ENCODE peak calls at places on chromosome 20, in four cellular contexts. R is astrocyte of the cerebellum, W is pancreas, I is nephron progenitor cell. Y is an unnamed sample.

GRCh38 chr20:20743511-20744169 is 31.2 kb upstream of the RALGAPA2 start:
- DNase-seq in I (no peak), R (no peak), W (peak; percentile 20), Y (peak; percentile 24)

GRCh38 chr20:10448270-10449156 is 13.4 kb downstream of the SLX4IP start:
- DNase-seq in W (no peak), I (no peak), R (no peak), Y (no peak)

GRCh38 chr20:46562373-46563169 is 12.1 kb upstream of the OCSTAMP start:
- DNase-seq in R (peak; percentile 5), I (peak; percentile 78), W (peak; percentile 52), Y (peak; percentile 83)

GRCh38 chr20:15582146-15582776 is 991.0 kb downstream of the KIF16B start:
- DNase-seq in R (no peak), I (no peak), W (no peak), Y (no peak)

GRCh38 chr20:37755665-37756064 is 61.8 kb downstream of the CTNNBL1 start:
- DNase-seq in R (no peak), W (no peak), I (peak; percentile 12), Y (no peak)

GRCh38 chr20:44943828-44944227 is 16.4 kb downstream of the TOMM34 start:
- DNase-seq in R (no peak), I (no peak), W (no peak), Y (no peak)

GRCh38 chr20:7967199-7967844 is 27.1 kb upstream of the HAO1 start:
- DNase-seq in I (no peak), W (no peak), R (peak; percentile 40), Y (no peak)

GRCh38 chr20:50433001-50433400 is 77.2 kb upstream of the PTPN1 start:
- DNase-seq in I (no peak), R (no peak), W (no peak), Y (no peak)

GRCh38 chr20:46433051-46433450 is 26.6 kb upstream of the ELMO2 start:
- DNase-seq in W (no peak), R (no peak), I (no peak), Y (no peak)

GRCh38 chr20:25014816-25015215 is 22.3 kb upstream of the APMAP start:
- DNase-seq in I (no peak), R (no peak), W (peak; percentile 14), Y (no peak)

GRCh38 chr20:53655909-53656652 is 62.4 kb upstream of the ZNF217 start:
- DNase-seq in W (no peak), I (no peak), R (no peak), Y (peak; percentile 18)

GRCh38 chr20:62405981-62406513 is 1.0 kb downstream of the CABLES2 start:
- DNase-seq in R (no peak), W (no peak), I (no peak), Y (no peak)

GRCh38 chr20:50333131-50333530 is 142.5 kb downstream of the CEBPB start:
- DNase-seq in R (no peak), I (no peak), W (no peak), Y (no peak)

GRCh38 chr20:37810027-37810426 is 92.9 kb upstream of the VSTM2L start:
- DNase-seq in R (no peak), I (no peak), W (no peak), Y (no peak)

GRCh38 chr20:17626217-17627007 is 55.6 kb downstream of the RRBP1 start:
- DNase-seq in W (peak; percentile 65), R (no peak), I (no peak), Y (no peak)

GRCh38 chr20:15889073-15889923 is 684.0 kb downstream of the KIF16B start:
- DNase-seq in R (no peak), W (no peak), I (no peak), Y (no peak)

GRCh38 chr20:11204926-11205768 is 531.3 kb upstream of the JAG1 start:
- DNase-seq in R (peak; percentile 45), I (peak; percentile 51), W (peak; percentile 67), Y (peak; percentile 24)

GRCh38 chr20:34538671-34539123 is 19.8 kb upstream of the MAP1LC3A start:
- DNase-seq in R (no peak), I (peak; percentile 59), W (peak; percentile 37), Y (peak; percentile 71)

GRCh38 chr20:22827916-22828315 is 207.2 kb upstream of the SSTR4 start:
- DNase-seq in R (no peak), W (no peak), I (no peak), Y (no peak)

GRCh38 chr20:61317966-61318520 is 66.0 kb downstream of the CDH4 start:
- DNase-seq in W (no peak), R (no peak), I (no peak), Y (no peak)

GRCh38 chr20:5127859-5128409 is 1.1 kb downstream of the CDS2 start:
- DNase-seq in I (no peak), W (no peak), R (no peak), Y (no peak)

GRCh38 chr20:57661201-57662027 is 41.2 kb upstream of the ZBP1 start:
- DNase-seq in I (peak; percentile 2), W (no peak), R (no peak), Y (no peak)

GRCh38 chr20:14313621-14314020 is 23.8 kb downstream of the FLRT3 start:
- DNase-seq in R (no peak), I (no peak), W (no peak), Y (no peak)

GRCh38 chr20:17782768-17783167 is 83.0 kb downstream of the BANF2 start:
- DNase-seq in W (no peak), R (no peak), I (no peak), Y (peak; percentile 60)

GRCh38 chr20:58640446-58640845 is 10.6 kb upstream of the STX16 start:
- DNase-seq in W (no peak), I (no peak), R (peak; percentile 59), Y (no peak)

GRCh38 chr20:9408422-9409300 is 105.7 kb upstream of the LAMP5 start:
- DNase-seq in W (no peak), R (no peak), I (no peak), Y (no peak)
- TF ChIP-seq CTCF in W (no peak), R (no peak), I (no peak), Y (no peak)

DNA sequence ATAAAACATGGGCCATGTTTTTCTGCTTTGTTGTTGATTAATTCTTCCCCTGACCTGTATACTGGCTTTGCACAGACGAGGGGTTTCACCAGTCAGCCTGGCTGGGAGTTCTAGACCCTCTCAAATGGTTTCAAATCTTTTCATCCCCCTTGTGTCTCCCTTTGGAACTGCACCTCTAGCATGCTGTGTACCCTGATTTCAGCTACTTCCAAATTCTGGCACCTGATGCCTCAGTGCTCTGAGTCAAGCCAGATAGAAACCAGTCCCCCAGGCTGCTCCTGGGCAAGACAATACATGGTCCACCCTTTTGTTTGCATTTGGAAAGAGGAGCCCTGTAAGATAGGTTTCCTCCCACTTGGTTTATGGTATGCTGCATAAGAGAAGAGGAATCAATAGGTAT is 290.2 kb downstream of the BTBD3 start:
- DNase-seq in W (peak; percentile 22), I (peak; percentile 41), R (peak; percentile 33), Y (no peak)
- TF ChIP-seq CTCF in W (peak; percentile 58), I (peak; percentile 57), R (peak; percentile 83), Y (no peak)

GRCh38 chr20:51799586-51799985 is 2.7 kb downstream of the SALL4 start:
- DNase-seq in W (no peak), R (no peak), I (no peak), Y (no peak)

GRCh38 chr20:51802170-51802745 is at the start of gene SALL4:
- DNase-seq in R (no peak), I (peak; percentile 78), W (peak; percentile 18), Y (no peak)

GRCh38 chr20:51800132-51800721 is 2.1 kb downstream of the SALL4 start:
- DNase-seq in I (peak; percentile 98), W (peak; percentile 66), R (no peak), Y (peak; percentile 78)

GRCh38 chr20:51800769-51801219 is 1.5 kb downstream of the SALL4 start:
- DNase-seq in W (peak; percentile 33), R (no peak), I (peak; percentile 46), Y (no peak)

GRCh38 chr20:51801220-51801991 is 915 bp downstream of the SALL4 start:
- DNase-seq in R (no peak), I (peak; percentile 53), W (no peak), Y (no peak)
- TF ChIP-seq CTCF in R (peak; percentile 26), I (no peak), W (no peak), Y (no peak)

DNA sequence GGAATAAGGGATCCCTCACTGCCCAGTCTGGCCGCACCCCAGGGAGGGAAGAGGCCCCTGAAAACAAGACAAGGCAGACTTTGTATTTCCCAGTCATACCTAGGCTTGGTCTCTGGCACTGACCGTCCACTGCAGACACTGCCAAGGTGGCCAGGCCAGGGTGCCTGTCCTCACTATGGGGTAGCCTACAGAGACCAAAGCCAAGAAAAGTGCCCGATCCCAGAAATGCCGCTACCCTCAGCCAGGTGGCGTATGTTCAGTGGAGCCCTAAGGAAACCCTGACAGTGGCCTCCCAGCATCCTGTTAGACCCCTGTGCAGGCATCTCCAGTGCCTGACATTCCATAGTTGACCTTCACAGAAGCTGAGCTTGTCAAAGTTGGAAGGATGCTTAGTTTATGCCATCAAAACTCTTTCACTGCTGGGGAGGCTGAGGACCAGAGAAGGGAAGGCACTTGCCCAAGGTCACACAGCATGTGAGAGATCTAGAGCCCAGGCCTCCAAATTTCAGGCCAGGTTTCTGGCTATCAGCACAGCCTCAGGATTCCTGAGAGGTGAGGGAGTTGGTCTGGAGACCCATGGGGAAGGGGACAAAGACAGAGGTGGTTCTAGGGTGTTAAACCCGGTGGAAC is 2.5 kb downstream of the SCRT2 start:
- DNase-seq in R (no peak), W (no peak), I (no peak), Y (no peak)
- TF ChIP-seq CTCF in R (peak; percentile 25), W (no peak), I (peak; percentile 17), Y (no peak)